ENCODE peak calls at places on chromosomes 16 and 17, in nine cellular contexts. E is K562, N is adipocyte, H is neural progenitor cell, F is MM.1S, D is IMR-90, S is fibroblast of lung, B is HCT116, R is H1. M is an unnamed sample.

GRCh38 chr16:11683140-11683539 is 14.9 kb downstream of the SNN start:
- DNase-seq in N (no peak), E (no peak), H (no peak), F (no peak), B (no peak), S (no peak), D (no peak), R (no peak), M (no peak)

GRCh38 chr16:31052131-31052530 is 18.8 kb downstream of the STX4 start:
- DNase-seq in N (peak; percentile 77), S (peak; percentile 96), E (peak; percentile 28), D (peak; percentile 97), F (no peak), R (no peak), H (no peak), B (peak; percentile 72), M (no peak)

GRCh38 chr16:56558024-56558747 is 6.7 kb upstream of the MT4 start:
- DNase-seq in R (no peak), H (no peak), E (no peak), S (peak; percentile 41), N (peak; percentile 42), D (peak; percentile 75), B (no peak), F (no peak), M (no peak)

GRCh38 chr17:37791434-37791833 is 46.6 kb upstream of the HNF1B start:
- DNase-seq in N (no peak), D (peak; percentile 51), F (peak; percentile 77), S (peak; percentile 32), B (no peak), R (no peak), E (peak; percentile 58), H (peak; percentile 37), M (no peak)

GRCh38 chr16:46751381-46751780 is 3.2 kb upstream of the MYLK3 start:
- DNase-seq in R (no peak), B (no peak), N (no peak), E (no peak), H (no peak), S (no peak), F (no peak), D (no peak), M (no peak)

GRCh38 chr17:77465358-77466041 is 324.7 kb downstream of the SEC14L1 start:
- DNase-seq in D (peak; percentile 77), B (no peak), S (peak; percentile 76), F (peak; percentile 85), H (peak; percentile 74), R (peak; percentile 63), N (peak; percentile 49), E (no peak), M (peak; percentile 88)

GRCh38 chr17:16171613-16172012 is 43.7 kb downstream of the NCOR1 start:
- DNase-seq in H (no peak), F (no peak), B (no peak), R (no peak), N (no peak), E (no peak), S (no peak), D (peak; percentile 47), M (no peak)

GRCh38 chr16:66924527-66925321 is 611 bp downstream of the RRAD start:
- DNase-seq in R (peak; percentile 88), S (no peak), E (peak; percentile 84), N (peak; percentile 54), F (peak; percentile 27), D (no peak), H (peak; percentile 87), B (no peak), M (no peak)

GRCh38 chr17:65261152-65261551 is 124.0 kb downstream of the RGS9 start:
- DNase-seq in D (no peak), N (no peak), H (no peak), S (no peak), B (no peak), R (peak; percentile 52), F (no peak), E (no peak), M (no peak)

GRCh38 chr17:52737071-52737470 is 578.6 kb upstream of the CA10 start:
- DNase-seq in D (no peak), S (no peak), F (no peak), B (no peak), H (no peak), E (no peak), N (no peak), R (no peak), M (no peak)

GRCh38 chr16:72355561-72355960 is 183.6 kb upstream of the PMFBP1 start:
- DNase-seq in S (peak; percentile 12), B (no peak), H (no peak), F (no peak), D (peak; percentile 51), E (no peak), N (peak; percentile 27), R (no peak), M (no peak)

GRCh38 chr16:48413291-48413690 is 28.1 kb upstream of the SIAH1 start:
- DNase-seq in H (no peak), F (no peak), D (no peak), B (no peak), E (no peak), N (no peak), S (no peak), R (no peak), M (no peak)

GRCh38 chr17:71052971-71053370 is 883.6 kb downstream of the KCNJ2 start:
- DNase-seq in E (no peak), F (no peak), D (no peak), S (no peak), R (no peak), N (no peak), H (no peak), B (no peak), M (no peak)

GRCh38 chr16:23609929-23610328 is 13.8 kb upstream of the NDUFAB1 start:
- DNase-seq in H (no peak), N (no peak), B (no peak), R (no peak), F (no peak), D (no peak), S (no peak), E (no peak), M (no peak)

GRCh38 chr17:37743875-37744632 is 805 bp downstream of the HNF1B start:
- DNase-seq in R (peak; percentile 66), D (no peak), F (no peak), N (no peak), H (peak; percentile 79), E (no peak), B (no peak), S (no peak), M (peak; percentile 76)

GRCh38 chr17:30323895-30324319 is 9.9 kb downstream of the TMIGD1 start:
- DNase-seq in H (no peak), B (peak; percentile 35), D (no peak), F (no peak), E (peak; percentile 15), R (no peak), S (peak; percentile 53), N (peak; percentile 22), M (no peak)

GRCh38 chr17:15377608-15378007 is 36.2 kb upstream of the TEKT3 start:
- DNase-seq in H (peak; percentile 47), S (peak; percentile 35), N (peak; percentile 29), D (peak; percentile 54), F (no peak), B (peak; percentile 10), R (no peak), E (no peak), M (no peak)

GRCh38 chr17:41522301-41523224 is 3.9 kb upstream of the KRT15 start:
- DNase-seq in H (no peak), E (no peak), S (no peak), F (no peak), R (no peak), N (no peak), B (peak; percentile 81), D (no peak), M (no peak)
- H3K9ac ChIP-seq in H (no peak overlapping the region), E (peak overlapping the region; percentile 24), S (no peak overlapping the region), F (no peak overlapping the region), R (no peak overlapping the region), N (no peak overlapping the region), B (peak overlapping the region; percentile 99), D (no peak overlapping the region), M (no peak overlapping the region)

DNA sequence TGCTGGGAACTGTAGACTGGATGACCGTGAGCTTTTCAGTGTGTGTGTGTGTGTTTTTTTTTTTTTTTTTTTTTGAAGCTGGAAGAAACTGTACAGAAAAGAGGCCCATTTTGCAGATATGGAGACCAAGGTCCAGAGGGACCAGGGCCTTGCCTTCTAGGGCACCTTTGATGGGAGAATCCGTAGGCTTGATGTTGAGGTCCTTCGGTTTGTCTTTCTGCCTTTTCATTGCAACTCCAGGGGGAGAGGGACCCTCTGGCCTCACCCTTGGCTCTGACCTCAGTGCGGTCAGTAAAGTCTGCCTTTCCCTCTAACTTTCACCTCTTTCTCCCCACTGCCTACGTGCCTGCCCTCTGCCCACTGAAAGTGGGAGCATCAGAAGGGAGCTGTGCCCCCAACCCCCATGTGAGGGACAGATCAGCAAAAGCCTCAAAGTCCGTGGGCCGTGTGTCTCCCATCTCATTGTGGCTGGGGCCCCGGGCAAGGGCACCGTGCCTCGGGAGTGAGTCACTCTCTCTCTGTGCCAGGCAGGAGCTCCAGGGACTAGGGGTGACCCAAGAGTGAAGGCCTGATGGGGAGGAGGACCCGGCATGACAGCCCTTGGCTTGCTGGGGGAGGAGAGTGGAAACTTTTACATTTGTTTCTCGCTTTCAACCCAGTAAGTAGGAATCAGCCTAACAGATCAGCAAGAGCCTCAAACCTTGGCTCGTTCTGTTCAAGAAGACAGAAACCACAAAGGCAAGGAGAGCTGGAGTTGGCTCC is 123.6 kb downstream of the CMIP start:
- DNase-seq in N (peak; percentile 91), R (no peak), H (no peak), F (no peak), B (no peak), S (peak; percentile 61), D (peak; percentile 43), E (no peak), M (peak; percentile 78)
- H3K9ac ChIP-seq in N (peak overlapping the region; percentile 60), R (no peak overlapping the region), H (no peak overlapping the region), F (no peak overlapping the region), B (peak overlapping the region; percentile 57), S (no peak overlapping the region), D (peak overlapping the region; percentile 10), E (no peak overlapping the region), M (no peak overlapping the region)

DNA sequence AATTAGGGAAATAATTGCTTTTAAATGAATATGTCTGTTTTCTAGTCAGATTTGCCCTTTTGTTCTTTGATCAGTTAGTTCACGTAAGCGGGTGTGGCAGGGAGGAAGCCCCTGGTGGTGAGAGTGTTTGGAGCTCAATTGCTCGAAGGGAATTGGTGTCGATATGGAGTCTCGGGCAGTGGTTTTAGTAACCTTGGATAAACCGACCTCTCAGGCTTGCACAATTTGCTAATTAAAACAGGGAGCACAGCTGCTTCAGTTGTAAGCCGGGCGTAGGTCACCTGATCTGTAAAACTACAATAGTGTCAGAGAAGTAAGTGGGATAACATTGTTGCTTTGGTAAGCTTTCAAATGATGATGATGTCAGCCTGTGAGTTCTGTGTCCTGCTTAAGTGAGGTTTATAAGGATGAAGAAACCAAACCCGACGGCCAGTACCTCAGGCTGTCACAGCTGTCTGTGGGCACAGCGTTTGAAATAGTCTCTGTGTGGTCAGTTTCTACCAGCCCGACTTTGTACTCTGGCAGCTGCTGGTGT is 2.9 kb downstream of the ZNF750 start:
- DNase-seq in S (peak; percentile 24), D (no peak), F (no peak), R (no peak), B (no peak), N (no peak), E (no peak), H (peak; percentile 37), M (no peak)
- H3K9ac ChIP-seq in S (no peak overlapping the region), D (no peak overlapping the region), F (no peak overlapping the region), R (no peak overlapping the region), B (no peak overlapping the region), N (no peak overlapping the region), E (no peak overlapping the region), H (no peak overlapping the region), M (no peak overlapping the region)

DNA sequence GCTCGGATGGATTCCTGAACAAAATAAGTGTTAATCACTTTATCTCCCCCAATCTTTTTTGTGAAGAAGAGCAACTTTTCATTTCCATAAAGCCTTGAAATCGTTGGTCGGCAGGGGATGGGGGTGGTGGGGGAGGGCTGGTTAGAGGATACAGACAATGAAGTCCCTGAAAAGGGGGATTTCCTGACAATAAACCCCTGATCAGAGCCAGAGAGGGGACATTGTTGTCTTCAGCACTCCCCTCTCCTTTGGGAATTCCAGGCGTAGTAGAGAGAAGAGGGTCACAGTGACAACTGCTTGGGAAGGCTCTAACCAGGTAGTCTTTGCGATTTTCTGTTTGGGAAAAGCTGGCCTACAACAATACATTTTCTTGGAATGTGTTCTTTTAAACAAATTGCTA is 20.5 kb downstream of the TOX3 start:
- DNase-seq in B (no peak), F (no peak), N (no peak), E (no peak), S (no peak), R (no peak), H (peak; percentile 89), D (no peak), M (no peak)
- H3K9ac ChIP-seq in B (no peak overlapping the region), F (no peak overlapping the region), N (no peak overlapping the region), E (no peak overlapping the region), S (no peak overlapping the region), R (no peak overlapping the region), H (no peak overlapping the region), D (no peak overlapping the region), M (no peak overlapping the region)